ENCODE peak calls at places on chromosomes 11 and 22, in six cellular contexts. One of them, this sample, is unnamed.

GRCh38 chr11:86206296-86206695 is 38.3 kb upstream of the EED start:
- DNase-seq in AG10803: no peak
- DNase-seq in kidney: no peak
- DNase-seq in psoas muscle: no peak
- DNase-seq in transverse colon: no peak
- DNase-seq in H7: no peak
- DNase-seq in this sample: no peak

GRCh38 chr11:86991341-86991740 is 36.1 kb upstream of the FZD4 start:
- DNase-seq in H7: no peak
- DNase-seq in transverse colon: no peak
- DNase-seq in psoas muscle: no peak
- DNase-seq in kidney: no peak
- DNase-seq in AG10803: no peak
- DNase-seq in this sample: no peak

GRCh38 chr11:113168804-113169342 is 145.5 kb upstream of the TTC12 start:
- DNase-seq in AG10803: no peak
- DNase-seq in kidney: no peak
- DNase-seq in psoas muscle: no peak
- DNase-seq in H7: no peak
- DNase-seq in transverse colon: no peak
- DNase-seq in this sample: no peak

GRCh38 chr22:22753526-22754267 is 109.3 kb downstream of the GGTLC2 start:
- DNase-seq in transverse colon: peak
- DNase-seq in AG10803: no peak
- DNase-seq in kidney: peak
- DNase-seq in H7: peak
- DNase-seq in psoas muscle: no peak
- DNase-seq in this sample: no peak

GRCh38 chr11:120482149-120482548 is 29.4 kb upstream of the GRIK4 start:
- DNase-seq in kidney: no peak
- DNase-seq in transverse colon: no peak
- DNase-seq in psoas muscle: no peak
- DNase-seq in AG10803: peak
- DNase-seq in H7: no peak
- DNase-seq in this sample: no peak

GRCh38 chr11:61413496-61413895 is 16.3 kb downstream of the CPSF7 start:
- DNase-seq in transverse colon: no peak
- DNase-seq in AG10803: peak
- DNase-seq in kidney: no peak
- DNase-seq in H7: no peak
- DNase-seq in psoas muscle: no peak
- DNase-seq in this sample: no peak

GRCh38 chr11:2725367-2726300 is 25.8 kb upstream of the KCNQ1OT1 start:
- DNase-seq in AG10803: peak
- DNase-seq in transverse colon: no peak
- DNase-seq in kidney: peak
- DNase-seq in H7: no peak
- DNase-seq in psoas muscle: peak
- DNase-seq in this sample: peak

GRCh38 chr11:91981995-91982394 is 242.6 kb upstream of the FAT3 start:
- DNase-seq in kidney: no peak
- DNase-seq in AG10803: peak
- DNase-seq in psoas muscle: peak
- DNase-seq in H7: no peak
- DNase-seq in transverse colon: peak
- DNase-seq in this sample: peak

GRCh38 chr22:27296091-27296675 is 505.4 kb downstream of the MN1 start:
- DNase-seq in kidney: no peak
- DNase-seq in H7: peak
- DNase-seq in transverse colon: no peak
- DNase-seq in AG10803: no peak
- DNase-seq in psoas muscle: no peak
- DNase-seq in this sample: no peak

GRCh38 chr11:67071420-67072284 is 15.0 kb downstream of the RHOD start:
- DNase-seq in psoas muscle: peak
- DNase-seq in transverse colon: peak
- DNase-seq in kidney: no peak
- DNase-seq in AG10803: peak
- DNase-seq in H7: peak
- DNase-seq in this sample: peak

GRCh38 chr11:12845739-12846358 is 163.3 kb upstream of the RASSF10 start:
- DNase-seq in transverse colon: peak
- DNase-seq in psoas muscle: peak
- DNase-seq in kidney: no peak
- DNase-seq in H7: peak
- DNase-seq in AG10803: peak
- DNase-seq in this sample: no peak

GRCh38 chr22:20013382-20013871 is 3.2 kb downstream of the ARVCF start:
- DNase-seq in psoas muscle: peak
- DNase-seq in transverse colon: peak
- DNase-seq in AG10803: peak
- DNase-seq in H7: peak
- DNase-seq in kidney: peak
- DNase-seq in this sample: peak

GRCh38 chr11:118752654-118753053 is 38.3 kb downstream of the DDX6 start:
- DNase-seq in AG10803: no peak
- DNase-seq in psoas muscle: no peak
- DNase-seq in kidney: no peak
- DNase-seq in transverse colon: no peak
- DNase-seq in H7: no peak
- DNase-seq in this sample: no peak

GRCh38 chr22:29555065-29555644 is 1.6 kb upstream of the THOC5 start:
- DNase-seq in kidney: no peak
- DNase-seq in psoas muscle: no peak
- DNase-seq in transverse colon: peak
- DNase-seq in AG10803: peak
- DNase-seq in H7: no peak
- DNase-seq in this sample: no peak

GRCh38 chr11:40328890-40329617 is 1130.4 kb downstream of the LRRC4C start:
- DNase-seq in transverse colon: peak
- DNase-seq in psoas muscle: no peak
- DNase-seq in AG10803: peak
- DNase-seq in kidney: peak
- DNase-seq in H7: no peak
- DNase-seq in this sample: peak

GRCh38 chr11:11057472-11057854 is 199.6 kb upstream of the ZBED5 start:
- DNase-seq in transverse colon: no peak
- DNase-seq in H7: no peak
- DNase-seq in psoas muscle: no peak
- DNase-seq in AG10803: no peak
- DNase-seq in kidney: no peak
- DNase-seq in this sample: no peak

GRCh38 chr11:120511804-120512726 is 517 bp downstream of the GRIK4 start:
- DNase-seq in AG10803: no peak
- DNase-seq in H7: peak
- DNase-seq in transverse colon: no peak
- DNase-seq in kidney: peak
- DNase-seq in psoas muscle: peak
- DNase-seq in this sample: no peak

GRCh38 chr11:62930157-62930556 is 9.0 kb upstream of the CHRM1 start:
- DNase-seq in transverse colon: no peak
- DNase-seq in AG10803: no peak
- DNase-seq in kidney: no peak
- DNase-seq in H7: peak
- DNase-seq in psoas muscle: no peak
- DNase-seq in this sample: no peak
- H3K4me3 ChIP-seq in transverse colon: no peak
- H3K4me3 ChIP-seq in AG10803: no peak
- H3K4me3 ChIP-seq in kidney: no peak
- H3K4me3 ChIP-seq in H7: no peak
- H3K4me3 ChIP-seq in psoas muscle: no peak
- H3K4me3 ChIP-seq in this sample: no peak

GRCh38 chr11:57936050-57936418 is 87.6 kb upstream of the OR9Q1 start:
- DNase-seq in transverse colon: no peak
- DNase-seq in kidney: no peak
- DNase-seq in AG10803: no peak
- DNase-seq in H7: no peak
- DNase-seq in psoas muscle: no peak
- DNase-seq in this sample: no peak

GRCh38 chr11:57937431-57937830 is 86.2 kb upstream of the OR9Q1 start:
- DNase-seq in AG10803: no peak
- DNase-seq in psoas muscle: no peak
- DNase-seq in transverse colon: no peak
- DNase-seq in kidney: no peak
- DNase-seq in H7: no peak
- DNase-seq in this sample: no peak

GRCh38 chr11:57932105-57932504 is 91.6 kb upstream of the OR9Q1 start:
- DNase-seq in psoas muscle: no peak
- DNase-seq in H7: no peak
- DNase-seq in kidney: no peak
- DNase-seq in transverse colon: no peak
- DNase-seq in AG10803: no peak
- DNase-seq in this sample: no peak

GRCh38 chr11:57938351-57938750 is 85.3 kb upstream of the OR9Q1 start:
- DNase-seq in kidney: no peak
- DNase-seq in H7: no peak
- DNase-seq in psoas muscle: no peak
- DNase-seq in AG10803: no peak
- DNase-seq in transverse colon: no peak
- DNase-seq in this sample: no peak

GRCh38 chr11:57935402-57936049 is 88.2 kb upstream of the OR9Q1 start:
- DNase-seq in transverse colon: no peak
- DNase-seq in AG10803: no peak
- DNase-seq in kidney: no peak
- DNase-seq in H7: no peak
- DNase-seq in psoas muscle: no peak
- DNase-seq in this sample: no peak
- H3K4me3 ChIP-seq in transverse colon: no peak
- H3K4me3 ChIP-seq in AG10803: no peak
- H3K4me3 ChIP-seq in kidney: no peak
- H3K4me3 ChIP-seq in H7: no peak
- H3K4me3 ChIP-seq in psoas muscle: no peak
- H3K4me3 ChIP-seq in this sample: no peak

GRCh38 chr11:27719575-27719925 is 19.3 kb upstream of the BDNF start:
- DNase-seq in H7: peak
- DNase-seq in kidney: no peak
- DNase-seq in transverse colon: no peak
- DNase-seq in psoas muscle: no peak
- DNase-seq in AG10803: no peak
- DNase-seq in this sample: no peak
- H3K4me3 ChIP-seq in H7: peak
- H3K4me3 ChIP-seq in kidney: no peak
- H3K4me3 ChIP-seq in transverse colon: no peak
- H3K4me3 ChIP-seq in psoas muscle: peak
- H3K4me3 ChIP-seq in AG10803: peak
- H3K4me3 ChIP-seq in this sample: no peak

GRCh38 chr11:75615709-75616108 is 53.1 kb downstream of the MAP6 start:
- DNase-seq in H7: peak
- DNase-seq in kidney: no peak
- DNase-seq in AG10803: no peak
- DNase-seq in transverse colon: no peak
- DNase-seq in psoas muscle: no peak
- DNase-seq in this sample: no peak
- H3K4me3 ChIP-seq in H7: no peak
- H3K4me3 ChIP-seq in kidney: no peak
- H3K4me3 ChIP-seq in AG10803: no peak
- H3K4me3 ChIP-seq in transverse colon: no peak
- H3K4me3 ChIP-seq in psoas muscle: no peak
- H3K4me3 ChIP-seq in this sample: no peak

GRCh38 chr22:48371391-48371790 is 1456.3 kb downstream of the BRD1 start:
- DNase-seq in H7: no peak
- DNase-seq in AG10803: no peak
- DNase-seq in kidney: no peak
- DNase-seq in psoas muscle: no peak
- DNase-seq in transverse colon: no peak
- DNase-seq in this sample: no peak

GRCh38 chr22:48372395-48372794 is 1455.3 kb downstream of the BRD1 start:
- DNase-seq in H7: no peak
- DNase-seq in AG10803: no peak
- DNase-seq in kidney: no peak
- DNase-seq in transverse colon: no peak
- DNase-seq in psoas muscle: no peak
- DNase-seq in this sample: no peak

GRCh38 chr22:48369789-48370507 is 1457.7 kb downstream of the BRD1 start:
- DNase-seq in kidney: no peak
- DNase-seq in transverse colon: peak
- DNase-seq in psoas muscle: no peak
- DNase-seq in H7: peak
- DNase-seq in AG10803: peak
- DNase-seq in this sample: no peak

GRCh38 chr22:48368975-48369525 is 1458.6 kb downstream of the BRD1 start:
- DNase-seq in psoas muscle: no peak
- DNase-seq in transverse colon: no peak
- DNase-seq in AG10803: no peak
- DNase-seq in H7: peak
- DNase-seq in kidney: no peak
- DNase-seq in this sample: no peak

DNA sequence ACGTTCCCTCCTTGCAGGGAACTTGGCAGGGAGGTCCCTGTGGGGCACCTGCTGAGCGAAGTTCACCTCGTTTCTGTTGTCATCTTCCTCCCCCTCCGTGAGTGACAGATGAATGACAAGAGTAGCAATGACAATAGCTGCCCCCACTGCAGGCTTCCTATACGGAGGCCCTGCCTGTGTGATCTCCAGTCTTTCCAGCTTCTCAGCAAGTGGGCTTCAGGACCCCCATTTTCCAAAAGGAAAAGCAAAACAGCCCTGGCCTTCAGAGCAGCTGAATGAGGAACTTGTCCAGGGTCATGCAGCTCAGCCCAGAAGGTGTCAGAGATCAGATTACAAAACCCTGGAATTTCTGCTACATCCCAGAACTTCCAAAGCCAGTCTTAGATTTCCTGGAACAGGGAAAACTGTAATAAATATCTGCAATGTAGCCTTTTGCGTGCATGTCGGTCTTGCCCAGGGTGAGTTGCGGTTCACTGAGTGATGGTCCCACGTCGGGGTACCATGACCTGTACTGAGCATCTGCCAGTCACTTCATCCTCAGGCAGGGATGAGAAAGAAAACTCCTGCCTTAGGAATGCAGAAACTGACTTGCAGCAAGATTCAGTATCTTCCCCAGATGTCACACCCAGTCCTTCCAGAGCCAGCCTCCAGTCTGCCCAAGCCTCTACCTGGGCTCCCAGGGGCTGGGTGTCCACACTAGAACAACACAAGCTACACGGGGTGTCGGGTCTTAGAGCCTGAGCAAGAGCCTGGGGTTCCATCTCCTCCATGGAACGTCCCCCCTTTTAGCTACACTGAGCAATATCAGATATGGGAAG is 1457.0 kb downstream of the BRD1 start:
- DNase-seq in H7: peak
- DNase-seq in psoas muscle: no peak
- DNase-seq in transverse colon: no peak
- DNase-seq in kidney: no peak
- DNase-seq in AG10803: peak
- DNase-seq in this sample: peak
- H3K4me3 ChIP-seq in H7: no peak
- H3K4me3 ChIP-seq in psoas muscle: no peak
- H3K4me3 ChIP-seq in transverse colon: no peak
- H3K4me3 ChIP-seq in kidney: no peak
- H3K4me3 ChIP-seq in AG10803: no peak
- H3K4me3 ChIP-seq in this sample: no peak

This sample was measured in aorta.